ENCODE peak calls at places on chromosomes 11 and 22, in seven cellular contexts. One of them, this sample, is unnamed.

GRCh38 chr11:115244758-115245157 is 259.5 kb downstream of the CADM1 start:
- DNase-seq in HFFc6: no peak
- DNase-seq in testis: no peak
- DNase-seq in ovary: no peak
- DNase-seq in foreskin fibroblast: no peak
- DNase-seq in BE2C: no peak
- DNase-seq in ascending aorta: no peak
- DNase-seq in this sample: no peak

GRCh38 chr22:23909258-23909898 is 15.2 kb downstream of the MIF start:
- DNase-seq in testis: no peak
- DNase-seq in ovary: no peak
- DNase-seq in ascending aorta: peak; percentile 49
- DNase-seq in foreskin fibroblast: peak; percentile 23
- DNase-seq in HFFc6: no peak
- DNase-seq in BE2C: no peak
- DNase-seq in this sample: no peak

GRCh38 chr11:1271927-1272326 is 37.5 kb downstream of the TOLLIP start:
- DNase-seq in ovary: no peak
- DNase-seq in testis: no peak
- DNase-seq in ascending aorta: no peak
- DNase-seq in HFFc6: no peak
- DNase-seq in BE2C: no peak
- DNase-seq in foreskin fibroblast: no peak
- DNase-seq in this sample: no peak

GRCh38 chr11:111733655-111734088 is 32.5 kb downstream of the PPP2R1B start:
- DNase-seq in foreskin fibroblast: peak; percentile 20
- DNase-seq in testis: no peak
- DNase-seq in ovary: no peak
- DNase-seq in ascending aorta: no peak
- DNase-seq in BE2C: no peak
- DNase-seq in HFFc6: no peak
- DNase-seq in this sample: no peak

GRCh38 chr22:36977401-36977861 is 41.8 kb downstream of the TST start:
- DNase-seq in ovary: peak; percentile 33
- DNase-seq in HFFc6: peak; percentile 31
- DNase-seq in testis: peak; percentile 81
- DNase-seq in BE2C: peak; percentile 84
- DNase-seq in foreskin fibroblast: peak; percentile 64
- DNase-seq in ascending aorta: peak; percentile 73
- DNase-seq in this sample: no peak

GRCh38 chr11:130478204-130478701 is 29.8 kb downstream of the ADAMTS15 start:
- DNase-seq in HFFc6: peak; percentile 83
- DNase-seq in ovary: peak; percentile 89
- DNase-seq in BE2C: peak; percentile 62
- DNase-seq in ascending aorta: peak; percentile 89
- DNase-seq in testis: peak; percentile 67
- DNase-seq in foreskin fibroblast: peak; percentile 99
- DNase-seq in this sample: peak; percentile 88

GRCh38 chr22:41181349-41182241 is 23.5 kb upstream of the L3MBTL2 start:
- DNase-seq in ascending aorta: no peak
- DNase-seq in BE2C: no peak
- DNase-seq in foreskin fibroblast: peak; percentile 75
- DNase-seq in testis: no peak
- DNase-seq in HFFc6: peak; percentile 68
- DNase-seq in ovary: no peak
- DNase-seq in this sample: peak; percentile 86

GRCh38 chr11:10725114-10725906 is 25.7 kb upstream of the CTR9 start:
- DNase-seq in ascending aorta: no peak
- DNase-seq in testis: no peak
- DNase-seq in ovary: no peak
- DNase-seq in foreskin fibroblast: peak; percentile 64
- DNase-seq in BE2C: no peak
- DNase-seq in HFFc6: peak; percentile 77
- DNase-seq in this sample: peak; percentile 66

GRCh38 chr11:126751242-126751641 is 249.3 kb downstream of the KIRREL3 start:
- DNase-seq in testis: no peak
- DNase-seq in BE2C: no peak
- DNase-seq in ascending aorta: no peak
- DNase-seq in ovary: no peak
- DNase-seq in foreskin fibroblast: peak; percentile 51
- DNase-seq in HFFc6: no peak
- DNase-seq in this sample: no peak

DNA sequence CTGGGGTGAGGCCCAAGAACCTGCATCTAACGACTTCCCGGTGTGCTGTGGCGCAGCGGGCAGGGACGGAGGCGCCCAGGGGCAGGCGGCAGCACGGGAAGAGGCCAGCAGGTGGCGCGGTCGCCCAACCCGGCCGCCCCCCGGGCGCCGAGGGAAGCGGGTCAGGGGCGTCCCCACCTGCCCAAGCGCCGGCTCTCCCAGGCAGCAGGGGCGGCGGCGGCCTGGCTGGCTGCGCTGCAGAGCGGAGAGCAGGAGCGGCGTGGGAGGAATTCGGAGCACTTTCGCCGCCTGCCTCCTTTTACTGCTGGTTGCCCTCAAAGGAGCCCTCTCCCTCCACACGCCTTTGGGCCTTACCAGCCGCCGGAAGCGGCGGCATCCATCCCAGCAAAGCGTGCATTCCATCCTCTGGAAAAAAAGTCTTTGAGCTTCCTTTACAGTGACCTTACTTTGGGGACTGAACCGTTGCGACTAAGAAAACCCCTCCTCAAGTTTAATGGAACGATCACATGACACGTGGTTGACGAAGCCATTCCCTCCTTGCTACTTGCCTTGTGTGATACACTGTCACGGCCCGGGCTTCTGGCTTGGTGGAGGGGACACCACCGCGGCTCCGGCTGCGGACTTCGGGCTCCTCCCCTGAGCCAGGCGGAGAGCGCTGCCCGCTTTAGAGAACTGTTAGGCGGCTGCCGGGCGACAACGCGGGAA is 106.8 kb upstream of the CLMP start:
- DNase-seq in BE2C: peak; percentile 89
- DNase-seq in HFFc6: peak; percentile 12
- DNase-seq in ascending aorta: peak; percentile 71
- DNase-seq in testis: peak; percentile 73
- DNase-seq in foreskin fibroblast: peak; percentile 73
- DNase-seq in ovary: peak; percentile 39
- DNase-seq in this sample: peak; percentile 40
- TF ChIP-seq CTCF in BE2C: peak; percentile 74
- TF ChIP-seq CTCF in HFFc6: peak; percentile 98
- TF ChIP-seq CTCF in ascending aorta: peak; percentile 66
- TF ChIP-seq CTCF in testis: peak; percentile 76
- TF ChIP-seq CTCF in foreskin fibroblast: peak; percentile 66
- TF ChIP-seq CTCF in ovary: peak; percentile 40
- TF ChIP-seq CTCF in this sample: peak; percentile 70

GRCh38 chr11:77073328-77074001 is 6.7 kb downstream of the CAPN5 start:
- DNase-seq in BE2C: peak; percentile 97
- DNase-seq in foreskin fibroblast: peak; percentile 99
- DNase-seq in ovary: peak; percentile 95
- DNase-seq in ascending aorta: peak; percentile 95
- DNase-seq in testis: peak; percentile 92
- DNase-seq in HFFc6: peak; percentile 95
- DNase-seq in this sample: peak; percentile 76
- TF ChIP-seq CTCF in BE2C: peak; percentile 81
- TF ChIP-seq CTCF in foreskin fibroblast: peak; percentile 57
- TF ChIP-seq CTCF in ovary: peak; percentile 24
- TF ChIP-seq CTCF in ascending aorta: peak; percentile 44
- TF ChIP-seq CTCF in testis: no peak
- TF ChIP-seq CTCF in HFFc6: peak; percentile 75
- TF ChIP-seq CTCF in this sample: peak; percentile 19

GRCh38 chr22:43592470-43592869 is 180.7 kb downstream of the MPPED1 start:
- DNase-seq in HFFc6: no peak
- DNase-seq in testis: peak; percentile 33
- DNase-seq in ovary: no peak
- DNase-seq in foreskin fibroblast: no peak
- DNase-seq in BE2C: peak; percentile 43
- DNase-seq in ascending aorta: no peak
- DNase-seq in this sample: peak; percentile 3
- TF ChIP-seq CTCF in HFFc6: peak; percentile 21
- TF ChIP-seq CTCF in testis: no peak
- TF ChIP-seq CTCF in ovary: no peak
- TF ChIP-seq CTCF in foreskin fibroblast: no peak
- TF ChIP-seq CTCF in BE2C: peak; percentile 55
- TF ChIP-seq CTCF in ascending aorta: no peak
- TF ChIP-seq CTCF in this sample: no peak

DNA sequence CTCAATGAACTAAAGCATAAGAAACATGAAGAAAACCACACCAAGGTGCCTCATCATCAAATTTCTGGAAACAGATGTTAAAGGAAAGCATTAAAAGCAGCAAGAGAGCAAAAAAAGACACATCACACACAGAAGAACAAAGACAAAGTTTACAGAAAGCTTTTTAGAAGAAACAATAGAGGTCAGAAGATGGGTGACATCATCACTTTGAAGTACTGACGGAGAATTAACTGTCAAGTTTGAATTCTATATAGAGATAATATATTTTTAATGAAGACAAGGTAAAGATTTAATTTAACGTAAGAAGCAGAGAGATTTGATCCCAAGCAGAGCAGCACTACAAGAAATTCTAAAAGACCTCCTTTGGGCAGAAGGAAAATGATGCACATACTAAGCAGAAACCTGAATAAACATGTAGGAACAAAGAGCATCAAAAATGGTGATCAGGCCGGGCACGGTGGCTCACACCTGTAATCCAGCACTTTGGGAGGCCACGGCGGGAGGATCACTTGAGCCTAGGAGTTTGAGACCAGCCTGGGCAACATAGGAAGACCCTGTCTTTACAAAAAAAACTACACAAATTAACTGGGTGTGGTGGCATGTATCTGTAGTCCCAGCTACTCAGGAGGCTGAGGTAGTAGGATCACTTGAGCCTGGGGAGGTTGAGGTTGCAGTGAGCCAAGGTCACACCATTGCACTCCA is 63.3 kb upstream of the RTL6 start:
- DNase-seq in testis: no peak
- DNase-seq in HFFc6: no peak
- DNase-seq in ovary: no peak
- DNase-seq in ascending aorta: no peak
- DNase-seq in foreskin fibroblast: no peak
- DNase-seq in BE2C: no peak
- DNase-seq in this sample: no peak
- TF ChIP-seq CTCF in testis: no peak
- TF ChIP-seq CTCF in HFFc6: no peak
- TF ChIP-seq CTCF in ovary: no peak
- TF ChIP-seq CTCF in ascending aorta: no peak
- TF ChIP-seq CTCF in foreskin fibroblast: no peak
- TF ChIP-seq CTCF in BE2C: no peak
- TF ChIP-seq CTCF in this sample: no peak

GRCh38 chr11:71117311-71117710 is 135.1 kb downstream of the SHANK2 start:
- DNase-seq in ascending aorta: no peak
- DNase-seq in HFFc6: no peak
- DNase-seq in BE2C: no peak
- DNase-seq in foreskin fibroblast: no peak
- DNase-seq in testis: no peak
- DNase-seq in ovary: no peak
- DNase-seq in this sample: no peak

GRCh38 chr11:71119656-71120269 is 132.6 kb downstream of the SHANK2 start:
- DNase-seq in BE2C: no peak
- DNase-seq in foreskin fibroblast: no peak
- DNase-seq in ascending aorta: no peak
- DNase-seq in testis: no peak
- DNase-seq in ovary: no peak
- DNase-seq in HFFc6: no peak
- DNase-seq in this sample: no peak

GRCh38 chr11:71124127-71124526 is 128.2 kb downstream of the SHANK2 start:
- DNase-seq in foreskin fibroblast: no peak
- DNase-seq in testis: no peak
- DNase-seq in ovary: no peak
- DNase-seq in BE2C: no peak
- DNase-seq in HFFc6: no peak
- DNase-seq in ascending aorta: no peak
- DNase-seq in this sample: no peak

GRCh38 chr11:71118671-71119250 is 133.6 kb downstream of the SHANK2 start:
- DNase-seq in foreskin fibroblast: no peak
- DNase-seq in ovary: no peak
- DNase-seq in HFFc6: no peak
- DNase-seq in BE2C: no peak
- DNase-seq in ascending aorta: no peak
- DNase-seq in testis: no peak
- DNase-seq in this sample: no peak

DNA sequence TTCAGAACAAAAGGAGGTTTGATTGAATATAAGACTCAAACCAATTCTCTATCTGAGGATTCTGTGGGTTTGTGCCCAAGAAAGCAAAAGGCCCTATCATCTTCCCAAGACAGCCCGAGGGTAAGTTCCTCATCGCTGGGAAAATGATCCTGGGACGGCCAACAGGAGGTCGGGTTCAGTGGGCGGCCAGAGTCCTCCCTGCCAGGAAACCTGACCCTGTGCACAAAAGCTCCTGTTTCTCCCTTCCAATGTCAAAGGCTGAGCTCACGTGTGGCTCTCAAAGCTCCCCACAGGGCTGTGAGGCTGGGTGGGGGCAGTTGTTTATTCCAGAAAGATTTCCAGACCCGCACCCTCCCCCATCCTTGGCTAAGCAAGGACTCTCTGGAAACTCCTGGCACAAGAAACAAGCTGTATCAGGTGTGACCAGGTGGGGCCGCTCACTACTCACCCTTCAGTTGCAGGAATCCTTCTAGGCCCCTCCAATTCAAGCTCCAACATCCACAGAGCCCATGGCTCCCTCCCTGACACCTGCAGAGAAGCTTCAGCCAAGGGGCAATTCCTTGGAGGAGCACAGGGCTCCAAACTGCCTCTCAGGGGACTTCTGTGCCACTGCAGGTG is 131.9 kb downstream of the SHANK2 start:
- DNase-seq in ovary: no peak
- DNase-seq in testis: no peak
- DNase-seq in HFFc6: peak; percentile 1
- DNase-seq in BE2C: no peak
- DNase-seq in foreskin fibroblast: no peak
- DNase-seq in ascending aorta: no peak
- DNase-seq in this sample: peak; percentile 16
- TF ChIP-seq CTCF in ovary: no peak
- TF ChIP-seq CTCF in testis: no peak
- TF ChIP-seq CTCF in HFFc6: no peak
- TF ChIP-seq CTCF in BE2C: peak; percentile 20
- TF ChIP-seq CTCF in foreskin fibroblast: no peak
- TF ChIP-seq CTCF in ascending aorta: no peak
- TF ChIP-seq CTCF in this sample: no peak